ENCODE peak calls at places on chromosomes 12 and 14, in ten cellular contexts. N, M, X, B, L, A, V, J, D and S are unnamed samples.

GRCh38 chr14:96205059-96205993 is 687 bp downstream of the BDKRB2 start:
- DNase-seq in M (peak), V (no peak), J (no peak), D (peak), X (no peak), B (no peak), N (peak), L (no peak), A (no peak), S (peak)

GRCh38 chr14:89616425-89617141 is 199.6 kb upstream of the FOXN3 start:
- DNase-seq in N (no peak), L (no peak), A (no peak), D (no peak), X (no peak), M (no peak), B (peak), J (peak), V (peak), S (peak)

GRCh38 chr12:102676812-102677211 is 196.4 kb upstream of the IGF1 start:
- DNase-seq in N (no peak), J (no peak), B (no peak), A (no peak), V (no peak), L (no peak), M (no peak), X (no peak), D (no peak), S (no peak)

GRCh38 chr14:59187802-59188460 is 536 bp upstream of the DAAM1 start:
- DNase-seq in A (no peak), M (peak), V (no peak), B (no peak), L (peak), N (no peak), X (no peak), J (peak), D (peak), S (peak)

GRCh38 chr12:106067606-106068205 is 71.0 kb downstream of the NUAK1 start:
- DNase-seq in J (no peak), M (no peak), L (no peak), D (no peak), N (no peak), A (no peak), B (no peak), V (no peak), X (no peak), S (no peak)

GRCh38 chr12:69064734-69065413 is 131.9 kb upstream of the CPM start:
- DNase-seq in J (no peak), A (no peak), N (no peak), V (no peak), M (no peak), X (no peak), L (no peak), B (no peak), D (no peak), S (no peak)

GRCh38 chr12:54390668-54391551 is 6.4 kb upstream of the ZNF385A start:
- DNase-seq in D (no peak), A (no peak), L (no peak), J (no peak), M (peak), B (no peak), X (peak), N (no peak), V (peak), S (peak)

GRCh38 chr12:4118017-4118510 is 155.5 kb upstream of the CCND2 start:
- DNase-seq in X (no peak), D (peak), M (peak), J (no peak), B (peak), L (no peak), V (no peak), A (no peak), N (peak), S (peak)

GRCh38 chr12:75850751-75851462 is 180.7 kb downstream of the PHLDA1 start:
- DNase-seq in A (no peak), V (no peak), N (peak), B (peak), L (no peak), J (peak), M (no peak), X (no peak), D (peak), S (no peak)

GRCh38 chr14:94771906-94772468 is 2.1 kb upstream of the GSC start:
- DNase-seq in B (no peak), J (no peak), M (no peak), N (no peak), V (no peak), L (no peak), D (no peak), A (no peak), X (no peak), S (no peak)